ENCODE peak calls at places on chromosomes 2 and 18, in nine cellular contexts. F is left lung; N is A549; K is uterus; Y is CD8-positive, alpha-beta T cell; B is BJ; T is AG10803; S is nephron progenitor cell; Q is body of pancreas. L is an unnamed sample.

GRCh38 chr2:241931084-241931975 is 61.8 kb downstream of the RTP5 start:
- DNase-seq in N (no peak), Y (no peak), B (no peak), K (no peak), T (no peak), F (peak; percentile 67), S (no peak), Q (no peak), L (no peak)

GRCh38 chr18:7221424-7222155 is 9.3 kb upstream of the LRRC30 start:
- DNase-seq in B (peak; percentile 5), Y (no peak), F (no peak), N (peak; percentile 26), S (peak; percentile 63), Q (peak; percentile 53), T (peak; percentile 69), K (no peak), L (no peak)

GRCh38 chr2:191515536-191515935 is 162.4 kb upstream of the NABP1 start:
- DNase-seq in Y (no peak), N (no peak), S (no peak), K (no peak), T (peak; percentile 25), B (no peak), Q (no peak), F (no peak), L (no peak)

GRCh38 chr2:72581560-72582181 is 244.2 kb downstream of the EXOC6B start:
- DNase-seq in Q (no peak), Y (no peak), N (no peak), K (no peak), B (no peak), S (no peak), F (peak; percentile 24), T (no peak), L (no peak)

GRCh38 chr2:32977228-32977758 is 30.5 kb downstream of the LTBP1 start:
- DNase-seq in T (no peak), B (no peak), K (no peak), S (no peak), Q (peak; percentile 92), F (no peak), N (no peak), Y (no peak), L (no peak)

GRCh38 chr2:240996161-240996833 is 2.1 kb upstream of the SNED1 start:
- DNase-seq in Q (no peak), Y (no peak), K (no peak), N (no peak), B (no peak), F (peak; percentile 60), T (no peak), S (no peak), L (no peak)

GRCh38 chr2:96138146-96139145 is at the start of gene ASTL:
- DNase-seq in T (peak; percentile 26), K (no peak), F (peak; percentile 84), Y (peak; percentile 83), B (no peak), S (peak; percentile 50), Q (peak; percentile 75), N (peak; percentile 31), L (no peak)

GRCh38 chr18:23528580-23529472 is 25.5 kb downstream of the RMC1 start:
- DNase-seq in T (peak; percentile 84), Y (no peak), K (peak; percentile 60), S (no peak), Q (peak; percentile 17), B (peak; percentile 69), N (no peak), F (no peak), L (no peak)

GRCh38 chr18:28204154-28204553 is 27.2 kb upstream of the CDH2 start:
- DNase-seq in Y (no peak), N (no peak), S (no peak), B (peak; percentile 65), T (peak; percentile 90), F (no peak), Q (no peak), K (no peak), L (no peak)

GRCh38 chr2:204434660-204435462 is 110.4 kb upstream of the PARD3B start:
- DNase-seq in B (no peak), F (no peak), S (no peak), Q (no peak), N (no peak), Y (no peak), K (no peak), T (no peak), L (no peak)

GRCh38 chr2:39216495-39217191 is 27.1 kb downstream of the CDKL4 start:
- DNase-seq in F (no peak), T (no peak), K (no peak), B (no peak), N (no peak), Q (no peak), S (no peak), Y (peak; percentile 79), L (no peak)

GRCh38 chr2:98555681-98556080 is 52.6 kb downstream of the COA5 start:
- DNase-seq in N (no peak), Y (no peak), F (no peak), T (no peak), Q (no peak), B (no peak), S (no peak), K (no peak), L (no peak)

GRCh38 chr2:42872736-42873135 is 80.4 kb upstream of the HAAO start:
- DNase-seq in S (no peak), T (peak; percentile 80), N (no peak), Y (no peak), K (no peak), B (no peak), F (no peak), Q (no peak), L (no peak)

GRCh38 chr2:112685167-112685884 is 35.5 kb upstream of the NT5DC4 start:
- DNase-seq in Q (no peak), B (no peak), S (no peak), K (no peak), T (no peak), Y (no peak), F (no peak), N (peak; percentile 40), L (no peak)
- TF ChIP-seq CTCF in Q (no peak), B (peak; percentile 22), S (peak; percentile 7), K (no peak), T (peak; percentile 40), Y (no peak), F (no peak), N (no peak), L (no peak)

DNA sequence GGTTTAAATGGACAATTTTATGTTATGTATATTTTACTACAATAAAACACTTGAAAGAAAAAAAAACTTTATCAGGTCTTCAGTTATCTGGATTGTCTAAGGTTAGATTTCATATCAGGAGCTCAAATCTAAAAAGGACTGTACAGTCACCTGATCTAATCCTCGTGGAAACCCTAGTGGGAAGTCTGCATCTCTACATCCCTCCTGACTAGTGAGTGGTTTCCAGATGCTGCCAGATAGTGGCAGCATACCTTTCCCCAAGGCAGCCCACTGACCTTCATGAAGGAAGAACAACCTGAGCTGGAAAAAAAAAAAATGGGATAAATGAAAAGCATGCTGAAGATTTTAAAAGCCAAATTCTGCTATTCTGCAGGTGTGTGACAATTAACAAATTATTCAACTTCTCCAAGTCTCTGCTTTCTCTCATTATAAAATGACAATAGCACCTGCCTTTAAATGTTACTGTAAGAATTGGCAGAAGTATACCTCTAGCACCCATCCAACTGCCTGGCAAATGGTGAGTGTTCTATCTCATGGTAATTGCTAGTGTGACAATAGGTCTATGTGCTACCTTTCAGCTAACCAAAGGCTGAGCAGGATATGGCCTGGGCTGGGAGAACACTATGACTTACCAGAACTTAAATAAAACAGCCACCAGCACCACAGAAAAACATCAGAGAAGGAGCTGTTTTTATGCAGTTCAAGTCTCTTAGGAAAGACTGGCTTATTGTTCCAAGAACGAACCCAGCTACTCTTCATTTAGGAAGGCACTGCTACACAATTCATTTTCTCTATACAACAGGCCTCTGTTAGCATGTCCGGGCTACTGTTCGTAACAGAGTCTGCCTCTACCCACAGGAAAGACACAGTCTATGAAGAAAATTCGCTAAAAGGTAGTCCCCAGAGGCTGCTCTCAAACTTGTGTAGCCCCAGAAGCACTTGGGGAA is 8.6 kb downstream of the CLASP1 start:
- DNase-seq in Q (no peak), F (no peak), T (no peak), K (no peak), Y (no peak), B (no peak), N (no peak), S (no peak), L (no peak)
- TF ChIP-seq CTCF in Q (no peak), F (no peak), T (no peak), K (no peak), Y (no peak), B (no peak), N (no peak), S (no peak), L (no peak)

GRCh38 chr18:58047556-58047882 is 3.5 kb downstream of the NEDD4L start:
- DNase-seq in B (no peak), F (no peak), K (no peak), Q (no peak), S (no peak), T (no peak), Y (no peak), N (no peak), L (no peak)

GRCh38 chr18:58046087-58046793 is 2.2 kb downstream of the NEDD4L start:
- DNase-seq in F (no peak), Y (no peak), N (no peak), S (no peak), K (no peak), B (no peak), T (no peak), Q (no peak), L (no peak)

GRCh38 chr18:58048243-58048642 is 4.2 kb downstream of the NEDD4L start:
- DNase-seq in T (no peak), B (no peak), Q (no peak), N (no peak), F (no peak), Y (no peak), K (no peak), S (no peak), L (no peak)

GRCh38 chr18:58045265-58046086 is 1.4 kb downstream of the NEDD4L start:
- DNase-seq in S (peak; percentile 64), B (no peak), F (peak; percentile 90), Y (peak; percentile 60), K (peak; percentile 21), N (no peak), T (no peak), Q (peak; percentile 84), L (peak; percentile 20)

DNA sequence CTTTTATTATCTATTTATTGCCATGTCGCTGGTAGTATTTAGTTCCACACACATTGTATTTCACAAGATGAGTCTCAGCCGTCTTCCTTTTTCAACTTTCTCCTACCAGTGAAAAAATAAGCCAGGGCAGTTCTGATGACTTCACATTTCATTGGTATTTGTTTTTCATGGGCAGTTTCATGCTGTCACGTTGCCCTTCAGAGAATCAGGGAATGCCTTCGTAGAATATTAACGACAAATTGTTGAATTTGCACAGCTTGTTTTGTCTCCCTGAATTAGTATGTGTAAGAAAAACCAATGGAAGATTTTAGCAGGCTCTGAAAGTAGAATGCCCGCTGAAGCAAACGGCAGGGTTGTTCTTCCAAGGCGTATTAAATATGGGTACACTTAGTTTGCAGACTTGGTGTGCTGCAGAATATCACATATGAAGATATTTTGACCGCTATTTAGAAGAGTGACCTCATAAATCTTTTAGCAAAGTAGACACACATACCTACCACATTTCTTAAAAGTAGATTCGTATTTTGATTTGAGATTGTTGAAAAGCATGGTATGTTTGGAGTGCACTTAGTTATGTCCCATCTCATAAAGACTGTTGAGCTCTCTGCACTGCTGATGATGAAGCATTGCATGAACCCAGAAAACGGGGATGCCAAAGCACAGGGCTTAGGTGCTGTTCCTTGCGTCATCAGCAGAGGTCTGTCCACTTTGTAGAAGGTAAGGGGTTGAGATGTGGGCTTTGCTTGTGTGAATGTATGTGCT is 2.9 kb downstream of the NEDD4L start:
- DNase-seq in N (no peak), K (no peak), B (no peak), F (no peak), Q (no peak), Y (no peak), S (no peak), T (no peak), L (no peak)
- TF ChIP-seq CTCF in N (no peak), K (no peak), B (no peak), F (no peak), Q (peak; percentile 23), Y (no peak), S (no peak), T (no peak), L (no peak)

GRCh38 chr2:177212895-177213856 is 582 bp downstream of the HNRNPA3 start:
- DNase-seq in K (peak; percentile 89), T (peak; percentile 93), B (peak; percentile 36), N (peak; percentile 84), F (peak; percentile 97), S (peak; percentile 93), Y (peak; percentile 92), Q (peak; percentile 95), L (peak; percentile 85)
- TF ChIP-seq CTCF in K (no peak), T (no peak), B (no peak), N (no peak), F (no peak), S (no peak), Y (no peak), Q (no peak), L (no peak)